ENCODE peak calls at places on chromosomes 2 and 18, in four cellular contexts. U is WTC11, B is K562, A is HepG2. R is an unnamed sample.

GRCh38 chr2:9057939-9058761 is 54.7 kb upstream of the MBOAT2 start:
- DNase-seq in U (no peak), B (no peak), A (no peak), R (no peak)

GRCh38 chr2:148813603-148814065 is 61.4 kb upstream of the KIF5C start:
- DNase-seq in U (peak; percentile 93), B (peak; percentile 51), A (no peak), R (no peak)

GRCh38 chr2:202135111-202135874 is 62.2 kb downstream of the KIAA2012 start:
- DNase-seq in U (no peak), B (no peak), A (no peak), R (no peak)

GRCh38 chr18:31512203-31512764 is 14.3 kb downstream of the DSG2 start:
- DNase-seq in U (no peak), B (no peak), A (peak; percentile 97), R (no peak)

GRCh38 chr2:85418132-85419008 is at the start of gene SH2D6:
- DNase-seq in U (peak; percentile 87), B (peak; percentile 91), A (peak; percentile 86), R (peak; percentile 90)

GRCh38 chr2:46967990-46968647 is 52.5 kb upstream of the MCFD2 start:
- DNase-seq in U (no peak), B (peak; percentile 72), A (no peak), R (no peak)

GRCh38 chr18:47815486-47816270 is 114.8 kb downstream of the SMAD2 start:
- DNase-seq in U (no peak), B (peak; percentile 12), A (no peak), R (no peak)

GRCh38 chr2:222300725-222301295 is 2.0 kb upstream of the PAX3 start:
- DNase-seq in U (no peak), B (no peak), A (no peak), R (no peak)

GRCh38 chr2:152132321-152132720 is 33.5 kb upstream of the CACNB4 start:
- DNase-seq in U (no peak), B (no peak), A (no peak), R (no peak)

GRCh38 chr18:46179306-46179705 is 75.1 kb downstream of the HAUS1 start:
- DNase-seq in U (no peak), B (no peak), A (no peak), R (no peak)

GRCh38 chr2:85744771-85745601 is 8.8 kb upstream of the ATOH8 start:
- DNase-seq in U (no peak), B (no peak), A (no peak), R (no peak)

GRCh38 chr2:226862623-226863022 is 26.8 kb downstream of the RHBDD1 start:
- DNase-seq in U (no peak), B (no peak), A (no peak), R (no peak)

GRCh38 chr2:96248624-96249023 is 17.2 kb downstream of the TMEM127 start:
- DNase-seq in U (no peak), B (no peak), A (no peak), R (no peak)

GRCh38 chr2:240597054-240597418 is 10.5 kb downstream of the CAPN10 start:
- DNase-seq in U (peak; percentile 6), B (no peak), A (no peak), R (no peak)

GRCh38 chr18:52766002-52766540 is 426.1 kb downstream of the DCC start:
- DNase-seq in U (no peak), B (no peak), A (no peak), R (no peak)

GRCh38 chr2:1060987-1061386 is 110.3 kb downstream of the SNTG2 start:
- DNase-seq in U (no peak), B (no peak), A (no peak), R (no peak)

GRCh38 chr2:18855027-18855426 is 265.7 kb upstream of the NT5C1B start:
- DNase-seq in U (no peak), B (no peak), A (peak; percentile 15), R (peak; percentile 13)

GRCh38 chr2:238475571-238475970 is 48.8 kb downstream of the ASB1 start:
- DNase-seq in U (no peak), B (no peak), A (no peak), R (no peak)
- TF ChIP-seq ELF4 in U (no peak), B (no peak), A (no peak), R (no peak)

DNA sequence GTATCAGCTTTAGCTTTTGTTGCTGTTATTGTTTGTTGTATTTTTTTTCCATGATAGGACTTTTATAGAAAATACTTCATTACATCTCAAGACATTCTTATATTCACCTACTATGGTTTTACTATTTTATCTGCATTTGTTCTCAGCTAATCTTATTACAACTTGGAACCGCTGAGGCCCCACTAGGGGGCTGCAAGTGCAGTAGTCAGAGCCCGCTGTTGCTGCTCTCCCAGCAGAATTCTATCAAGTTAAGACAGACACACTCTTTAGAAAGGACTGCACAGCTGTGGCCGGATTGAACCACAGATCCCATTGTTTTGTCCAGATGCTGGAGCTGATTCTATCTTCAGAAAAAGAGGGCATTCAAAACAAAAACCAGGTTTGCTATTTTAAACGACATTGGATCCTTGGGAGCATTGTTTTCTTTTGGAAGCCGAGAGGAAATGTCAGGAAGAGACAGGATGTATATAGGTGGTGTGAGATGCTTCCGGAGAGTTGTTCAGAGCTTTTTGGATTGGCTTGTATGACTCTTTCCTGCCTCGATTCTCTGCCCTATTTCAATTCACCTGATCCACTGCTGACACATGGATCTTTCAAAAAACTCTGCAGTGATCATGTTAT is 105.7 kb upstream of the GAREM1 start:
- DNase-seq in U (peak; percentile 40), B (no peak), A (peak; percentile 29), R (peak; percentile 78)
- TF ChIP-seq ELF4 in U (no peak), B (no peak), A (no peak), R (no peak)

DNA sequence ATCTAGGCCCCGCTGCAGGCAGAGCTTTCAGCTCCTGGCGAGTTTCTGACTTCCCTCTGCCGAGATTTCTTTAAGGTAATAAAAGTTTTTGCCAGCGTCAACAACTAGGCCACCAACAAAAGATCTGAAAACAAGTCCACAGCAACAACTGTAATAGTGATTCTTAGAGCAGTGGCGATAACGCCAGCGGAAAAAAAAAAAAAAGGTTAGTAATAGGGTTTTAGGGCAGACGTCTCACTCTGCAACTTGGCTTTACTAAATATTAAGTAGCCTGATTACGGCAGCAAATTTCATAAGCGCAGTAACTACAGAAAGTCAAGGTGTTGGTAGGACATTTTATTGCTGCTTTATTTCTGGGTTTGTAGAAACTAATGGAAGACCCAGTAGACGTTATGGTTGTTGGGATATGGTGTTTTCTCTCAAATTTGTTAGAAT is 468 bp downstream of the SLC30A6 start:
- DNase-seq in U (no peak), B (no peak), A (no peak), R (no peak)
- TF ChIP-seq ELF4 in U (no peak), B (no peak), A (peak; percentile 40), R (no peak)

GRCh38 chr2:157747695-157748370 is 119.2 kb upstream of the ACVR1C start:
- DNase-seq in U (no peak), B (no peak), A (no peak), R (no peak)
- TF ChIP-seq ELF4 in U (no peak), B (no peak), A (no peak), R (no peak)

DNA sequence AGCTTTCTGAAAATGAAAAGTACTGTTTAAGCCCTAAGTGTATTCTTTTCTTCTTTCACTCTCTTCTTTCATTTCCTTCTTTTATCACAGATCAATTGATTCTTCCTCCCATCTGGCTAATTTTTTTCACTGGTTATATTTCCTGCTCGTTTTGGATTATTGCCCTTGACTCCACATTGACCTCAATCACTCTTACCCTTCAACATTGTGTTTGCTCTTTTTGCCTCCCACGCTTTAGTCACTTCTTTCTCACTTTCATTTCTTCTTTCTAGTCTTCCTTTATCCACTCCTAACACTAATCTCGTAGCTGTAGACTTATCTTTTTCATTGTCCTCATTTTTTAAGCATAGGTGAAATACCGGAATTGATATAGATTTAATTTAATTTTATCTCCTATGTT is 320.3 kb upstream of the VRK2 start:
- DNase-seq in U (no peak), B (no peak), A (no peak), R (no peak)
- TF ChIP-seq ELF4 in U (no peak), B (no peak), A (no peak), R (no peak)

GRCh38 chr2:50752228-50752627 is 279.7 kb downstream of the NRXN1 start:
- DNase-seq in U (no peak), B (no peak), A (no peak), R (no peak)

GRCh38 chr2:50754514-50754913 is 277.4 kb downstream of the NRXN1 start:
- DNase-seq in U (no peak), B (no peak), A (no peak), R (no peak)

GRCh38 chr2:50749226-50749625 is 282.7 kb downstream of the NRXN1 start:
- DNase-seq in U (no peak), B (no peak), A (no peak), R (no peak)

GRCh38 chr2:50748652-50749174 is 283.2 kb downstream of the NRXN1 start:
- DNase-seq in U (no peak), B (no peak), A (no peak), R (no peak)

GRCh38 chr2:50751255-50752069 is 280.5 kb downstream of the NRXN1 start:
- DNase-seq in U (no peak), B (no peak), A (no peak), R (no peak)
- TF ChIP-seq ELF4 in U (no peak), B (no peak), A (no peak), R (no peak)

GRCh38 chr2:69211686-69212085 is 175.3 kb downstream of the GFPT1 start:
- DNase-seq in U (no peak), B (no peak), A (no peak), R (no peak)

GRCh38 chr2:69209482-69209881 is 177.5 kb downstream of the GFPT1 start:
- DNase-seq in U (no peak), B (no peak), A (no peak), R (no peak)

GRCh38 chr2:69212238-69213028 is 174.6 kb downstream of the GFPT1 start:
- DNase-seq in U (no peak), B (no peak), A (no peak), R (no peak)

GRCh38 chr2:69211111-69211510 is 175.9 kb downstream of the GFPT1 start:
- DNase-seq in U (no peak), B (no peak), A (no peak), R (no peak)

GRCh38 chr2:69210386-69210785 is 176.6 kb downstream of the GFPT1 start:
- DNase-seq in U (no peak), B (no peak), A (no peak), R (no peak)
- TF ChIP-seq ELF4 in U (no peak), B (no peak), A (no peak), R (no peak)

GRCh38 chr2:109438773-109439191 is 175.0 kb downstream of the SEPTIN10 start:
- DNase-seq in U (no peak), B (no peak), A (no peak), R (no peak)
- TF ChIP-seq ELF4 in U (no peak), B (no peak), A (no peak), R (no peak)